ENCODE peak calls at places on chromosome 2, in five cellular contexts. E is SK-N-SH, M is GM23338, W is MM.1S, G is neural progenitor cell. P is an unnamed sample.
A peak's percentile ranks its signal among the peaks of the same experiment; 100 is the strongest.

GRCh38 chr2:45700407-45701013 is 49.0 kb downstream of the PRKCE start:
- DNase-seq in W (no peak), G (no peak), M (peak; percentile 13), E (no peak), P (no peak)

GRCh38 chr2:72154386-72154785 is 6.7 kb upstream of the CYP26B1 start:
- DNase-seq in E (no peak), W (no peak), G (no peak), M (peak; percentile 40), P (no peak)

GRCh38 chr2:172079838-172080640 is 5.3 kb upstream of the DLX1 start:
- DNase-seq in W (no peak), M (peak; percentile 52), E (no peak), G (peak; percentile 38), P (no peak)

GRCh38 chr2:44286119-44286883 is 11.0 kb downstream of the SLC3A1 start:
- DNase-seq in G (no peak), W (no peak), M (no peak), E (no peak), P (no peak)

GRCh38 chr2:27118525-27119329 is at the start of gene CGREF1:
- DNase-seq in M (peak; percentile 64), G (peak; percentile 62), E (peak; percentile 95), W (no peak), P (peak; percentile 20)

GRCh38 chr2:27954771-27955384 is 64.3 kb downstream of the BABAM2 start:
- DNase-seq in E (no peak), W (peak; percentile 52), M (no peak), G (no peak), P (peak; percentile 94)

GRCh38 chr2:138846216-138846821 is 66.1 kb upstream of the NXPH2 start:
- DNase-seq in E (peak; percentile 47), M (peak; percentile 62), W (peak; percentile 64), G (peak; percentile 50), P (peak; percentile 73)

GRCh38 chr2:119260636-119261497 is 37.2 kb downstream of the STEAP3 start:
- DNase-seq in W (no peak), M (no peak), G (no peak), E (no peak), P (no peak)

GRCh38 chr2:105261061-105261460 is 19.5 kb downstream of the GPR45 start:
- DNase-seq in W (no peak), G (no peak), M (no peak), E (peak; percentile 41), P (no peak)

GRCh38 chr2:119247844-119248271 is 24.2 kb downstream of the STEAP3 start:
- DNase-seq in G (no peak), M (no peak), W (no peak), E (no peak), P (no peak)

GRCh38 chr2:201955231-201955630 is 78.4 kb upstream of the FZD7 start:
- DNase-seq in W (no peak), G (no peak), M (no peak), E (no peak), P (peak; percentile 50)

GRCh38 chr2:88126772-88127637 is 857 bp downstream of the FABP1 start:
- DNase-seq in E (no peak), M (no peak), G (no peak), W (no peak), P (no peak)

GRCh38 chr2:65416945-65417344 is 15.5 kb downstream of the SPRED2 start:
- DNase-seq in W (no peak), M (no peak), G (no peak), E (no peak), P (peak; percentile 72)

GRCh38 chr2:241199897-241200821 is 11.7 kb downstream of the ANO7 start:
- DNase-seq in W (no peak), G (no peak), M (no peak), E (no peak), P (no peak)

GRCh38 chr2:71551631-71551915 is 98.2 kb downstream of the DYSF start:
- DNase-seq in E (no peak), M (no peak), G (no peak), W (no peak), P (no peak)

GRCh38 chr2:127874378-127875271 is 11.1 kb downstream of the AMMECR1L start:
- DNase-seq in M (no peak), E (no peak), G (peak; percentile 68), W (no peak), P (no peak)

GRCh38 chr2:181189932-181190331 is 209.5 kb downstream of the UBE2E3 start:
- DNase-seq in M (no peak), W (no peak), G (no peak), E (no peak), P (peak; percentile 50)

GRCh38 chr2:137770161-137770560 is 194.1 kb upstream of the HNMT start:
- DNase-seq in E (no peak), W (no peak), M (no peak), G (peak; percentile 65), P (no peak)

GRCh38 chr2:222448806-222449205 is 24.5 kb downstream of the SGPP2 start:
- DNase-seq in G (no peak), W (no peak), M (no peak), E (no peak), P (no peak)

GRCh38 chr2:71779306-71779855 is 326.0 kb downstream of the DYSF start:
- DNase-seq in G (no peak), W (no peak), E (no peak), M (no peak), P (no peak)

GRCh38 chr2:44740678-44741077 is 200.8 kb upstream of the SIX3 start:
- DNase-seq in M (no peak), E (no peak), G (no peak), W (no peak), P (peak; percentile 48)

GRCh38 chr2:149579972-149580882 is 7.3 kb downstream of the MMADHC start:
- DNase-seq in M (no peak), W (no peak), G (no peak), E (no peak), P (no peak)

GRCh38 chr2:42809876-42810125 is 17.4 kb upstream of the HAAO start:
- DNase-seq in M (peak; percentile 90), E (peak; percentile 97), G (peak; percentile 86), W (peak; percentile 82), P (peak; percentile 73)

GRCh38 chr2:130728007-130728454 is 839 bp upstream of the GPR148 start:
- DNase-seq in M (peak; percentile 29), G (no peak), E (no peak), W (peak; percentile 10), P (peak; percentile 8)

GRCh38 chr2:144230452-144231085 is 289.4 kb downstream of the ZEB2 start:
- DNase-seq in G (no peak), M (no peak), W (no peak), E (no peak), P (peak; percentile 47)

GRCh38 chr2:32011566-32011960 is 755 bp upstream of the MEMO1 start:
- DNase-seq in G (no peak), E (no peak), W (peak; percentile 20), M (no peak), P (no peak)

GRCh38 chr2:9110893-9111569 is 95.6 kb upstream of the ASAP2 start:
- DNase-seq in M (peak; percentile 93), E (peak; percentile 64), W (no peak), G (peak; percentile 77), P (peak; percentile 34)
- TF ChIP-seq CTCF in M (peak; percentile 93), E (peak; percentile 56), W (no peak), G (peak; percentile 78), P (peak; percentile 58)

GRCh38 chr2:233489143-233489542 is 77.4 kb downstream of the USP40 start:
- DNase-seq in G (no peak), W (no peak), M (no peak), E (no peak), P (no peak)
- TF ChIP-seq EZH2phosphoT487 in G (no peak), W (no peak), M (no peak), E (no peak), P (no peak)

GRCh38 chr2:235300368-235301201 is 193.3 kb upstream of the AGAP1 start:
- DNase-seq in M (no peak), G (no peak), W (no peak), E (no peak), P (no peak)

GRCh38 chr2:235305678-235306077 is 188.2 kb upstream of the AGAP1 start:
- DNase-seq in E (no peak), M (no peak), W (no peak), G (no peak), P (no peak)

GRCh38 chr2:235301202-235302076 is 192.4 kb upstream of the AGAP1 start:
- DNase-seq in W (no peak), M (no peak), E (no peak), G (no peak), P (no peak)

GRCh38 chr2:235302263-235302662 is 191.6 kb upstream of the AGAP1 start:
- DNase-seq in E (no peak), W (no peak), G (no peak), M (no peak), P (no peak)

DNA sequence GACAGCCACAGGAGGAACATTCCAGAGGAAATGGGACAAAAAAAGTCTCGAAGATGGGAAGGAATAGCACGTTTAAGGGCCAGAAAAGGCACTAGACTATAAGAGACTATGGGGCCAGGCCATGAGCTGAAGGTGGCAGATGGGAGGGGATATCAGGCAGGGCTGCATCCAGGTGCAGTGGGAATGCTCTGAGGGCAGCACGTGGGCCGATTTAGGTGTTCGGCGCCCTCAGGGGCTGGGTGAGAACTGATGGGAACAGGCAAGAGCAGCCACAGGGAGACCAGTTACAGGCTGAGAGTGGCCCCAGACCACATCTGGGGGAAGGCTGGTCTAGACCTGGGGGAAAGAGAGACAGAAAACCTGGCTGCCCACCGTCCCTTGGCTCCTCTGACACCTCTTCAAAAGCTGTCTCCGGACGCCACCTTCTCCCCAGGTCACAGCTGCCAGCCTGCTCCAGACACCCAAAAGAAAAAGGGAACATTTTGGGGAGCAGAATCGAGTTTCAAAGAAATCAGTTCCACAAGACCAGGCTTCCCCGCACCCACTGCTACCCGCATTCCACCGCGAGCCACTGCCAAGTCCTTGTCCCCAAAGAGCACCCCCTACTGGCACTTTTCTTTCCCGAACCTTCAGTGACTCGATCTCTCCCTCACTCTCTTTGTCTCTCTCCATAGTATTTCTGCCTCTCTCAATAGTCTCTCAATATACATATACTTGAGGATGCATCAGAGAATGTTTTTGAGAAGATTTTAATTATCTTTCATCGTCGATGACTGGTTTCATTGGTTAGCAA is 190.1 kb upstream of the AGAP1 start:
- DNase-seq in W (no peak), M (peak; percentile 60), G (peak; percentile 20), E (no peak), P (no peak)
- TF ChIP-seq CTCF in W (no peak), M (peak; percentile 67), G (peak; percentile 36), E (no peak), P (peak; percentile 44)

GRCh38 chr2:196276421-196276820 is 105.0 kb upstream of the STK17B start:
- DNase-seq in W (no peak), G (no peak), E (no peak), M (no peak), P (peak; percentile 24)

GRCh38 chr2:196279496-196279895 is 108.1 kb upstream of the STK17B start:
- DNase-seq in M (no peak), G (no peak), E (no peak), W (no peak), P (no peak)

GRCh38 chr2:196275646-196276352 is 104.4 kb upstream of the STK17B start:
- DNase-seq in G (no peak), M (no peak), E (no peak), W (no peak), P (peak; percentile 35)

GRCh38 chr2:196278491-196278911 is 107.1 kb upstream of the STK17B start:
- DNase-seq in W (no peak), E (no peak), G (no peak), M (no peak), P (peak; percentile 73)

DNA sequence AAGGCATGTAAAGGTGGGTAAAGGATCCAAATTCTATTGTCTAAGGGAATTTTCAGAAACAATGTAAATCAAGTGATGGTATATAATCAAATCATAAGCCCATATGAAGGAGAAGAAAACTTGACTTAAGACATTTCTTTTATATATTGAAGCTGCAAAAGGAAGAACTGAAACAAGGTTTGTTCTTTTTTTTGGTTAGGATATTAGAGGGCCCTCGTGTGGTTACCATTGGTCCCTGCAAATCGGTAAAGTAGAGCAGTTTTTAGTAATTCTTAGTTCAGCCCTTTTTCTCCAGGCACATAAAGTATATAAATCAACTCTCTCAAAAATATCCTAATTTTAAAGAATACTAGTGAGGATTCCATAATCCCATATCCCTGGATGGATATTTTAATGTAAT is 105.6 kb upstream of the STK17B start:
- DNase-seq in M (peak; percentile 65), W (peak; percentile 61), G (no peak), E (no peak), P (peak; percentile 59)
- TF ChIP-seq EZH2phosphoT487 in M (no peak), W (no peak), G (no peak), E (no peak), P (no peak)